ENCODE peak calls at places on chromosome 5, in nine cellular contexts. Q, U, Z, K, R, V, T, M and L are unnamed samples.

GRCh38 chr5:133287500-133287899 is 235.7 kb downstream of the HSPA4 start:
- DNase-seq in Q (no peak), U (peak; percentile 28), Z (peak; percentile 70), K (peak; percentile 28), R (peak; percentile 75), V (peak; percentile 6), T (peak; percentile 42), M (peak; percentile 23), L (no peak)

GRCh38 chr5:122701640-122702523 is 73.0 kb upstream of the SNX2 start:
- DNase-seq in Q (no peak), U (no peak), Z (no peak), K (no peak), R (no peak), V (no peak), T (no peak), M (no peak), L (no peak)

GRCh38 chr5:149636861-149637246 is 55.6 kb downstream of the ARHGEF37 start:
- DNase-seq in Q (peak; percentile 57), U (peak; percentile 65), Z (peak; percentile 79), K (peak; percentile 68), R (peak; percentile 43), V (peak; percentile 75), T (peak; percentile 61), M (peak; percentile 68), L (peak; percentile 34)

GRCh38 chr5:132489051-132489770 is 1.4 kb downstream of the IRF1 start:
- DNase-seq in Q (no peak), U (no peak), Z (peak; percentile 54), K (no peak), R (no peak), V (no peak), T (no peak), M (no peak), L (no peak)

GRCh38 chr5:96838483-96839395 is 31.0 kb upstream of the ERAP1 start:
- DNase-seq in Q (no peak), U (no peak), Z (no peak), K (no peak), R (no peak), V (no peak), T (no peak), M (peak; percentile 86), L (no peak)

GRCh38 chr5:55868846-55869245 is 17.7 kb downstream of the IL31RA start:
- DNase-seq in Q (no peak), U (peak; percentile 82), Z (no peak), K (peak; percentile 91), R (no peak), V (no peak), T (peak; percentile 97), M (no peak), L (no peak)

GRCh38 chr5:96823900-96824351 is 16.2 kb upstream of the ERAP1 start:
- DNase-seq in Q (no peak), U (no peak), Z (no peak), K (peak; percentile 58), R (no peak), V (no peak), T (peak; percentile 71), M (peak; percentile 34), L (no peak)

GRCh38 chr5:96064905-96065304 is 103.3 kb upstream of the ELL2 start:
- DNase-seq in Q (no peak), U (no peak), Z (no peak), K (no peak), R (no peak), V (no peak), T (no peak), M (no peak), L (no peak)

GRCh38 chr5:73515232-73515631 is 17.0 kb downstream of the BTF3 start:
- DNase-seq in Q (no peak), U (no peak), Z (no peak), K (no peak), R (no peak), V (no peak), T (no peak), M (peak; percentile 43), L (no peak)

GRCh38 chr5:178777557-178777956 is 47.1 kb upstream of the ZNF354A start:
- DNase-seq in Q (no peak), U (no peak), Z (no peak), K (no peak), R (no peak), V (no peak), T (no peak), M (no peak), L (peak; percentile 58)

GRCh38 chr5:14490309-14490711 is 91.3 kb upstream of the OTULINL start:
- DNase-seq in Q (no peak), U (no peak), Z (no peak), K (no peak), R (no peak), V (no peak), T (no peak), M (peak; percentile 31), L (no peak)

GRCh38 chr5:115709585-115709984 is 83.7 kb upstream of the TMED7 start:
- DNase-seq in Q (no peak), U (no peak), Z (no peak), K (no peak), R (no peak), V (no peak), T (no peak), M (no peak), L (no peak)

GRCh38 chr5:6551287-6551954 is 81.4 kb downstream of the NSUN2 start:
- DNase-seq in Q (no peak), U (no peak), Z (no peak), K (peak; percentile 27), R (no peak), V (no peak), T (peak; percentile 48), M (no peak), L (no peak)

GRCh38 chr5:107153304-107153703 is 517.4 kb downstream of the EFNA5 start:
- DNase-seq in Q (no peak), U (no peak), Z (no peak), K (no peak), R (no peak), V (no peak), T (no peak), M (no peak), L (no peak)

GRCh38 chr5:145588113-145588512 is 247.0 kb downstream of the PRELID2 start:
- DNase-seq in Q (no peak), U (no peak), Z (no peak), K (no peak), R (no peak), V (no peak), T (no peak), M (no peak), L (no peak)

GRCh38 chr5:135437796-135438560 is 9.2 kb downstream of the DCANP1 start:
- DNase-seq in Q (no peak), U (peak; percentile 44), Z (no peak), K (peak; percentile 95), R (no peak), V (no peak), T (peak; percentile 87), M (peak; percentile 52), L (no peak)

GRCh38 chr5:146291421-146292074 is 47.1 kb upstream of the POU4F3 start:
- DNase-seq in Q (peak; percentile 25), U (peak; percentile 23), Z (no peak), K (peak; percentile 45), R (peak; percentile 26), V (peak; percentile 62), T (peak; percentile 51), M (peak; percentile 44), L (peak; percentile 46)

GRCh38 chr5:6468870-6469269 is 20.2 kb downstream of the UBE2QL1 start:
- DNase-seq in Q (no peak), U (no peak), Z (no peak), K (no peak), R (no peak), V (no peak), T (no peak), M (no peak), L (no peak)

GRCh38 chr5:176391479-176391878 is 2.9 kb downstream of the HIGD2A start:
- DNase-seq in Q (no peak), U (no peak), Z (no peak), K (no peak), R (no peak), V (no peak), T (no peak), M (no peak), L (no peak)

GRCh38 chr5:77211013-77211690 is 672 bp downstream of the PDE8B start:
- DNase-seq in Q (no peak), U (no peak), Z (no peak), K (no peak), R (no peak), V (no peak), T (no peak), M (no peak), L (no peak)
- H3K4me3 ChIP-seq in Q (peak overlapping the region; percentile 38), U (no peak overlapping the region), Z (peak overlapping the region; percentile 37), K (peak overlapping the region; percentile 30), R (peak overlapping the region; percentile 52), V (no peak overlapping the region), T (peak overlapping the region; percentile 6), M (peak overlapping the region; percentile 29), L (no peak overlapping the region)

DNA sequence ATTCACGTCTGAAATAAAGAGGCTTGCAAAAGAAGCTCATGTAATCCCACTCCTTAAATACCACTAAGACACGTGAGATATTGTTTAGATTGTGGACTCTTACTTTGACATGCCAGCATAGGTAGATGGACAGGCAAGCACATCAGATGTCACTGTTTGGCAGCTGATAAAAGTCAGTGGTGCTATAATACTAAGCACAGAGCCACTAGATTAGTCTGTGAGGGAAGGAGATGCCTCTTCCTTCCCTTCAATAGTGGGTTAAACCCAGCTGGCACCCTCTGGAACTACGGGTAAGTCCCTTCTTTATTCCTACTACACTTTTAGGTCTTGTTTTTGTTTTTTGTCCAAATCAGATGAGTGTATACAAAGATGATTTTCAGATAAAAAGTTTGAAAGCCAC is at the start of gene MYOT:
- DNase-seq in Q (no peak), U (no peak), Z (no peak), K (no peak), R (peak; percentile 13), V (no peak), T (no peak), M (no peak), L (no peak)
- H3K4me3 ChIP-seq in Q (no peak within 1 kb of the TSS), U (no peak within 1 kb of the TSS), Z (no peak within 1 kb of the TSS), K (no peak within 1 kb of the TSS), R (no peak within 1 kb of the TSS), V (no peak within 1 kb of the TSS), T (no peak within 1 kb of the TSS), M (no peak within 1 kb of the TSS), L (no peak within 1 kb of the TSS)

DNA sequence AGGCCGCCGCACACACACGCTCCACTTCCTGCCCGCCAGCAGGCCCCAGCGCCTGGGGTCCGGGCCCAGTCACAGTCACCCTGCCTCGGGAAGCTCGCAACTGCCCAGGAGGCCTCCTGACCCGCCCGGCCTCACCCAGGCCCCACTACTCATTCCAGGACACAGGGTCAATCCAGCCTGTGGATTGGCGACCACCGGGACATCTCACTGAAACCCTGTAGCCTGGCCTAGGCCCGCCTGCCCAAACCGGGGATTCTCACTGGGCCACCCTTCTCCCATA is 2.7 kb upstream of the IRX4 start:
- DNase-seq in Q (no peak), U (no peak), Z (no peak), K (no peak), R (no peak), V (no peak), T (no peak), M (no peak), L (no peak)
- H3K4me3 ChIP-seq in Q (no peak overlapping the region), U (no peak overlapping the region), Z (no peak overlapping the region), K (no peak overlapping the region), R (no peak overlapping the region), V (peak overlapping the region; percentile 47), T (no peak overlapping the region), M (no peak overlapping the region), L (no peak overlapping the region)

DNA sequence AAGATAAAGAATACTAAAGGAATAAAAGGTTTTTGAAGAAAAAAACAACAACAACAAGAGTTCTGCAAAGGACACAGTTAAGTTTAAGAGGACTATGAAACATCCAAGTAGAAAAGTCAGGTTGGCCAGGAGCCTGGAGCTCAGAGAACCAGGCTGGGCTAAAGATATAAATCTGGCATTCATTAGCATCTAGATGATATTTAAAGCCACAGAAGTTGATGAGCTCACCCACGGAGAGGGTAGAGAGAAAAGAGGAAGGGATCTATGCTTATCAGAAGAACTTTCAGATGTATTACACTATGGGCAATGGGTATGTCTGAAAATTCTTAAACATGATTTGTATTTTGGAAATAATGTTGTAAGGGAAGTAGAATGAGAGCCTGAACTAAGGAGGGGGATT is 9.9 kb downstream of the MIER3 start:
- DNase-seq in Q (no peak), U (no peak), Z (no peak), K (peak; percentile 77), R (no peak), V (no peak), T (peak; percentile 36), M (no peak), L (no peak)
- H3K4me3 ChIP-seq in Q (no peak overlapping the region), U (no peak overlapping the region), Z (no peak overlapping the region), K (no peak overlapping the region), R (no peak overlapping the region), V (no peak overlapping the region), T (no peak overlapping the region), M (no peak overlapping the region), L (no peak overlapping the region)